ENCODE peak calls at places on chromosomes 6 and 20, in four cellular contexts. L is endodermal cell; Y is ovary; F is CD8-positive, alpha-beta T cell. H is an unnamed sample.

GRCh38 chr6:121680058-121680457 is 244.6 kb downstream of the GJA1 start:
- DNase-seq in F (no peak), Y (no peak), L (peak), H (no peak)

GRCh38 chr20:32218156-32218900 is 10.6 kb downstream of the POFUT1 start:
- DNase-seq in Y (no peak), L (no peak), F (no peak), H (no peak)

GRCh38 chr6:14875678-14876063 is 370.2 kb upstream of the JARID2 start:
- DNase-seq in Y (no peak), F (no peak), L (no peak), H (no peak)

GRCh38 chr6:32113386-32114352 is 4.5 kb upstream of the TNXB start:
- DNase-seq in Y (peak), L (peak), F (no peak), H (no peak)

GRCh38 chr6:93086351-93086750 is 333.0 kb downstream of the EPHA7 start:
- DNase-seq in Y (no peak), L (no peak), F (no peak), H (no peak)

GRCh38 chr6:44478158-44478557 is 90.7 kb downstream of the CDC5L start:
- DNase-seq in Y (no peak), L (no peak), F (no peak), H (no peak)

GRCh38 chr6:42714098-42714761 is 8.2 kb downstream of the PRPH2 start:
- DNase-seq in F (no peak), L (no peak), Y (no peak), H (no peak)

GRCh38 chr20:19628570-19629134 is 129.4 kb upstream of the RIN2 start:
- DNase-seq in Y (no peak), F (peak), L (peak), H (peak)

GRCh38 chr6:117548797-117549301 is 53.5 kb downstream of the GOPC start:
- DNase-seq in L (no peak), Y (no peak), F (peak), H (no peak)

GRCh38 chr6:144471986-144472385 is 186.9 kb downstream of the UTRN start:
- DNase-seq in F (no peak), L (no peak), Y (no peak), H (no peak)

GRCh38 chr6:67496191-67496590 is 1138.9 kb upstream of the ADGRB3 start:
- DNase-seq in F (no peak), Y (no peak), L (no peak), H (no peak)

GRCh38 chr6:2725999-2726567 is 24.6 kb downstream of the MYLK4 start:
- DNase-seq in L (no peak), Y (no peak), F (no peak), H (no peak)

GRCh38 chr20:35992713-35993335 is 24.4 kb downstream of the CNBD2 start:
- DNase-seq in Y (peak), F (peak), L (peak), H (no peak)

GRCh38 chr6:143884161-143884560 is 19.9 kb downstream of the ZC2HC1B start:
- DNase-seq in L (no peak), F (no peak), Y (no peak), H (no peak)

GRCh38 chr6:127204278-127204677 is 62.4 kb upstream of the RNF146 start:
- DNase-seq in Y (no peak), L (no peak), F (no peak), H (no peak)

GRCh38 chr6:88238065-88238464 is 71.9 kb upstream of the CNR1 start:
- DNase-seq in F (no peak), L (peak), Y (no peak), H (no peak)

DNA sequence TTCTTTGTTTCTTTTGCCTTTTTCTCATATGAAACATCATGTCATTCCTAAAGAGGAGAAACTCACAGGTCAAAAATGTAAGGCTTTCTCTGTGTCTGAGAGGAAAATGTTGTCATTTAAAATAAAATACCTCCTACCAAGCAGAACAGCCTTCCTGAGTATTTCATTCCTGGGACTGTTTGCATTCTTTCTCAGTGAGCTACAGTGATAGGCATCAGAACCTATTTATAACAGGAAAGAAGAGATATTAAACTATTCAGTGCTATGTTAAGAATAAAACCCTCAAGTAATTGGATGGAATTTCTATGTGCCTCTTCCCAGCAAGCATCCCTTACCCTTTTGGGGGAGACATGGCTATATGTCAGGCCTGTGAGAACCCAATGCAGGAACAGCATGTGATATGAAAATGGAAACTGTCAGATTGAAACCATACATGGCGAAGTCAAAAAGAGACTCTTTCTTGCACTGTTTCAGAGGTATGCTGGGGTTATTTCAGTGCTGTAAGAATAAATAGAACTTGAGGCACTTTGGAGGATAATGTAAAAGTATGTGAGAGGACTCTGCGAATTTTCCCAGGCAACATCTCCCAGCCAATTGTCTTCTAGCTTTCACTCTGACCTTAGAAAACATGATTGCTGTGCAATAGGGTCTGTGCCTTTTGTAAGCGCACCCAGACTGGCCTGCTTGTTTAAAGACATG is 133.8 kb upstream of the CCN2 start:
- DNase-seq in Y (no peak), F (no peak), L (no peak), H (peak)
- H3K27ac ChIP-seq in Y (no peak), F (no peak), L (peak), H (peak)

DNA sequence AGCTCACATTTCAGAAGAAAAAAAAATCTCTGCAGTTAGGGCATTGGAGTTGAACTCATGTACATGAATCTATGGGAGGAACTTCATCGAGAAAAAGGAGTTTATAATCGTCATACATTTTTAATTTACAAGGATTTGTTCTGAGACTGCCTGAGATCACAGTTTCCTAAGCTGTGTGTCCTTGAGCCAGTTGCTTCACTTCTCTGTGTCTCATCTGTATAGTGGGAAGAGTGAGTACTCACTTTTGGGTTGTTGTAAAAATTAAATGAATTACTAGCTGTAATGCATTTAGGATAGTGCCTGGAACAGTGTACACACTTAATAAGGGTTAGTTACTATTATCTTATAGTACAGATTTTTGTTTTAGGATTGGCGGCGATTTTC is 42.5 kb downstream of the EYA2 start:
- DNase-seq in L (no peak), Y (no peak), F (no peak), H (no peak)
- H3K27ac ChIP-seq in L (no peak), Y (no peak), F (no peak), H (no peak)

GRCh38 chr20:15756401-15756800 is 816.8 kb downstream of the KIF16B start:
- DNase-seq in F (no peak), Y (no peak), L (no peak), H (no peak)
- H3K27ac ChIP-seq in F (no peak), Y (no peak), L (no peak), H (no peak)

GRCh38 chr20:57717797-57718196 is 8.0 kb upstream of the PMEPA1 start:
- DNase-seq in L (no peak), Y (no peak), F (no peak), H (peak)

GRCh38 chr20:57715268-57715904 is 5.6 kb upstream of the PMEPA1 start:
- DNase-seq in Y (no peak), F (no peak), L (peak), H (no peak)

GRCh38 chr20:57718490-57719009 is 8.7 kb upstream of the PMEPA1 start:
- DNase-seq in Y (peak), F (peak), L (peak), H (peak)

GRCh38 chr20:57716202-57716601 is 6.4 kb upstream of the PMEPA1 start:
- DNase-seq in F (no peak), L (no peak), Y (no peak), H (peak)

DNA sequence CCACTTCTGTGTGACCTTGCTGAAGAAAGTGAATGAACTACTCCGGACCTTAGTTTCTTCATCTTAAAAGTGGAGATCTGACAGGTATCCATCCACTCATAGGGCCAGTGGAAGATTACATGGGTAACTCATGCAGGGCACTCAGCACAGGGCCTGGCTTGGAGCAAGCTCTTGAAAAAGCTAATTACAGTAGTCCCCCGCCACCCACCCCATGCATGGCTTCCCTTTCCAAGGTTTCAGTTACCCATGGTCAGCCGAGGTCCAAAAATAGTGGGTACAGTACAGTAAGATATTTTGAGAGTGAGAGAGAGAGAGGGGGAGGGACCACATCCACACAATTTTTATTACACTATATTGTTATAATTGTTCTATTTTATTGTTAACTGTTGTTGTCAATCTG is 7.1 kb upstream of the PMEPA1 start:
- DNase-seq in F (no peak), Y (no peak), L (no peak), H (no peak)
- H3K27ac ChIP-seq in F (no peak), Y (no peak), L (no peak), H (peak)

GRCh38 chr6:157106487-157106886 is 216.8 kb downstream of the TMEM242 start:
- DNase-seq in Y (no peak), L (no peak), F (no peak), H (peak)

GRCh38 chr6:157107915-157108651 is 215.2 kb downstream of the TMEM242 start:
- DNase-seq in Y (no peak), F (no peak), L (no peak), H (peak)

GRCh38 chr6:157107571-157107914 is 215.8 kb downstream of the TMEM242 start:
- DNase-seq in L (no peak), F (no peak), Y (no peak), H (no peak)

GRCh38 chr6:157110620-157111019 is 212.7 kb downstream of the TMEM242 start:
- DNase-seq in F (no peak), L (no peak), Y (no peak), H (no peak)

DNA sequence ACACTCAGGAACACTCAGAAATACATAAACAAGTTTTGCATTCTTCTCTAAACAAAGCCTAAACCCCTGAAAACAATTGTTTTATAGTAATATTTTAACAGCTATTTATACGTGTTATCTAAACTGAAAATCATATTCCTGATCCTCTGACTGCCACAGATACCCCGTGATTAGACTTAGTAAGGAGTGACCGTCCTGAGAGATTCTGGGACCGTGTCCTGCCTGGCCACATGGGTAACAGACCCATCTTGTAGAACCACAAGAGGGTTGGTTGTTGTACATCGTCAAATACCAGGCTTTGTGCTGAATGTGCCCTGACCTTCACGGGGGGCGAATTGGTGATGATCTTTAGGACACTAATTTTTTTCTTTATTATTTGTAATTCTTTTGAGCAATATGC is 214.4 kb downstream of the TMEM242 start:
- DNase-seq in Y (no peak), L (no peak), F (no peak), H (no peak)
- H3K27ac ChIP-seq in Y (no peak), L (no peak), F (no peak), H (no peak)

GRCh38 chr20:4066551-4066950 is 51.2 kb upstream of the RNF24 start:
- DNase-seq in Y (no peak), F (no peak), L (no peak), H (no peak)
- H3K27ac ChIP-seq in Y (no peak), F (no peak), L (no peak), H (no peak)

GRCh38 chr20:24392612-24393011 is 76.8 kb upstream of the SYNDIG1 start:
- DNase-seq in Y (no peak), F (no peak), L (no peak), H (no peak)
- H3K27ac ChIP-seq in Y (no peak), F (no peak), L (no peak), H (no peak)

DNA sequence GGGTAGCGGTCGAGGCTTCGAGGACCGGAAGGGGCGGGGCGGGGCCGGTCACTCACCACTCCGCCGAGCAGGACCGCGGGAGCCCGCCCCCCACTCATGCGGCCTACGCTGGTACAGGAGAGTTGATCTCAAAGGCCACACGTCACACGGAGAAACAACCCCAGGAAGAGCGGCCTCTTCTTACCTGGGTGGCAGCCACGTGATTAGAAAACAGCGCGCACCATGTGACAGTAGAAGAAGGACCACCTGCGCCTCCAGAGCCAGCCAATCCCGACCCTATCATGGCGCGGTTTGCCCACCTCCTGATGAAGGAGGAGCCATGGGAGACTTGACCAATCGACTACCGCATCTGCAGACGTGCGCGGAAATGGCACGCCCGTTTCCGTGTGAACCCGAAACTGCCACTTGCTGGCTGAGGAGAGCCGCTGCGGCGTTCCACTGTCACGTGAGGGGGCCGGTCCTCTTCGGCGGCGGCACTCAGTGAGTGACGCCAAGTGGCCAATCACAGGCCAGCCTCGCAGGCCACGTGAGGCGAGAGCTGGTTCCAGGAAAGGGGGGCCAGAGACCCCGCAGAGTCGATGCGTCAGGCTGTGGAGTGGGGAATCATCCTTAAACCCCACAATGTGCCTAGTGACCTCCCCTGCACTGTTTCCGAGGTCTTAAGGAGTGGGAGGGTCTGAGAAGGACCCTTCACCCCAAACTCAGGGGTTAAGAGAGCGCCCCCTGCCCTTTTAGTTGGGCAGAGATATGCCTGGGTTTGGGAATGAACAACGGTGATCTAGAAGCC is at the start of gene CUTA:
- DNase-seq in L (peak), F (peak), Y (peak), H (peak)
- H3K27ac ChIP-seq in L (peak), F (peak), Y (peak), H (peak)

GRCh38 chr6:148700047-148700712 is 46.6 kb upstream of the UST start:
- DNase-seq in F (no peak), L (no peak), Y (no peak), H (no peak)
- H3K27ac ChIP-seq in F (no peak), L (no peak), Y (no peak), H (no peak)

GRCh38 chr6:111580826-111581505 is 24.7 kb downstream of the TRAF3IP2 start:
- DNase-seq in F (no peak), L (no peak), Y (no peak), H (no peak)
- H3K27ac ChIP-seq in F (no peak), L (no peak), Y (no peak), H (peak)

H was measured in epithelial cell of prostate.